ENCODE peak calls at places on chromosomes 4 and X, in ten cellular contexts. P is WTC11, B is neural crest cell, W is GM10248, O is epithelial cell of proximal tubule, H is WERI-Rb-1, A is cardiac muscle cell, U is fibroblast of mammary gland, K is gastrocnemius medialis, G is heart left ventricle. L is an unnamed sample.

GRCh38 chrX:139882299-139882698 is 50.6 kb downstream of the ATP11C start:
- DNase-seq in P (no peak), B (no peak), W (no peak), O (no peak), H (no peak), A (no peak), U (peak), K (no peak), G (no peak), L (no peak)

GRCh38 chr4:71270901-71271300 is 67.9 kb upstream of the SLC4A4 start:
- DNase-seq in P (peak), B (peak), W (no peak), O (peak), H (peak), A (peak), U (peak), K (no peak), G (no peak), L (no peak)

GRCh38 chrX:12240491-12240890 is 102.2 kb downstream of the FRMPD4 start:
- DNase-seq in P (no peak), B (no peak), W (no peak), O (no peak), H (no peak), A (no peak), U (no peak), K (no peak), G (no peak), L (no peak)

GRCh38 chrX:103607385-103608304 is at the start of gene TCEAL3:
- DNase-seq in P (peak), B (no peak), W (peak), O (no peak), H (peak), A (peak), U (peak), K (peak), G (peak), L (peak)

GRCh38 chr4:69057620-69058409 is 38.5 kb upstream of the UGT2B7 start:
- DNase-seq in P (peak), B (peak), W (peak), O (no peak), H (no peak), A (peak), U (no peak), K (no peak), G (no peak), L (no peak)

GRCh38 chrX:135389717-135390116 is 32.0 kb upstream of the SMIM10L2A start:
- DNase-seq in P (no peak), B (no peak), W (no peak), O (peak), H (no peak), A (no peak), U (peak), K (no peak), G (no peak), L (no peak)

GRCh38 chrX:100649550-100650356 is 5.8 kb downstream of the SRPX2 start:
- DNase-seq in P (peak), B (no peak), W (no peak), O (no peak), H (peak), A (peak), U (peak), K (peak), G (peak), L (peak)

GRCh38 chr4:86523333-86523732 is 70.8 kb upstream of the PTPN13 start:
- DNase-seq in P (no peak), B (no peak), W (no peak), O (no peak), H (no peak), A (no peak), U (no peak), K (no peak), G (no peak), L (no peak)

GRCh38 chr4:173883821-173884220 is 353.8 kb upstream of the HAND2 start:
- DNase-seq in P (no peak), B (no peak), W (no peak), O (no peak), H (no peak), A (no peak), U (peak), K (no peak), G (no peak), L (no peak)

GRCh38 chr4:188417181-188417580 is 277.9 kb downstream of the TRIML1 start:
- DNase-seq in P (peak), B (no peak), W (no peak), O (no peak), H (no peak), A (peak), U (no peak), K (no peak), G (no peak), L (no peak)

GRCh38 chrX:22314211-22314610 is 41.5 kb downstream of the CBLL2 start:
- DNase-seq in P (no peak), B (no peak), W (no peak), O (peak), H (no peak), A (no peak), U (peak), K (no peak), G (no peak), L (no peak)

GRCh38 chrX:16828126-16828908 is 41.8 kb downstream of the RBBP7 start:
- DNase-seq in P (no peak), B (no peak), W (no peak), O (no peak), H (no peak), A (no peak), U (peak), K (peak), G (no peak), L (no peak)

GRCh38 chr4:15488136-15488535 is 18.5 kb downstream of the CC2D2A start:
- DNase-seq in P (no peak), B (no peak), W (no peak), O (no peak), H (no peak), A (no peak), U (peak), K (no peak), G (no peak), L (no peak)

GRCh38 chr4:7831330-7831729 is 108.3 kb downstream of the AFAP1 start:
- DNase-seq in P (no peak), B (no peak), W (peak), O (no peak), H (peak), A (no peak), U (peak), K (peak), G (peak), L (no peak)

GRCh38 chr4:38641796-38642195 is 22.2 kb upstream of the KLF3 start:
- DNase-seq in P (no peak), B (no peak), W (no peak), O (no peak), H (no peak), A (no peak), U (no peak), K (no peak), G (no peak), L (no peak)

GRCh38 chr4:73662709-73663546 is 42.7 kb upstream of the RASSF6 start:
- DNase-seq in P (no peak), B (no peak), W (peak), O (no peak), H (no peak), A (no peak), U (peak), K (no peak), G (no peak), L (no peak)

GRCh38 chr4:145099653-145100052 is 1.5 kb downstream of the ABCE1 start:
- DNase-seq in P (no peak), B (no peak), W (no peak), O (no peak), H (no peak), A (no peak), U (no peak), K (no peak), G (no peak), L (no peak)

GRCh38 chr4:185096032-185096653 is 46.9 kb upstream of the SLC25A4 start:
- DNase-seq in P (no peak), B (peak), W (peak), O (no peak), H (peak), A (peak), U (peak), K (no peak), G (no peak), L (no peak)

GRCh38 chrX:78979789-78980464 is 34.7 kb downstream of the P2RY10 start:
- DNase-seq in P (no peak), B (no peak), W (peak), O (no peak), H (no peak), A (no peak), U (peak), K (no peak), G (no peak), L (no peak)

GRCh38 chr4:68498413-68499007 is 51.2 kb downstream of the TMPRSS11E start:
- DNase-seq in P (peak), B (peak), W (peak), O (peak), H (peak), A (peak), U (peak), K (peak), G (peak), L (no peak)

GRCh38 chrX:132795211-132795610 is 163.2 kb downstream of the HS6ST2 start:
- DNase-seq in P (no peak), B (no peak), W (no peak), O (no peak), H (no peak), A (peak), U (no peak), K (no peak), G (no peak), L (no peak)

GRCh38 chr4:6892190-6892908 is 17.3 kb upstream of the TBC1D14 start:
- DNase-seq in P (peak), B (peak), W (peak), O (no peak), H (peak), A (peak), U (peak), K (peak), G (peak), L (no peak)

GRCh38 chr4:56426273-56426672 is 9.1 kb downstream of the PPAT start:
- DNase-seq in P (no peak), B (no peak), W (peak), O (no peak), H (no peak), A (no peak), U (no peak), K (no peak), G (no peak), L (no peak)

GRCh38 chr4:54661686-54662085 is 3.9 kb downstream of the KIT start:
- DNase-seq in P (no peak), B (no peak), W (no peak), O (no peak), H (no peak), A (no peak), U (peak), K (no peak), G (no peak), L (no peak)

GRCh38 chr4:6471303-6472007 is 959 bp downstream of the PPP2R2C start:
- DNase-seq in P (no peak), B (no peak), W (no peak), O (no peak), H (peak), A (no peak), U (no peak), K (no peak), G (no peak), L (peak)

GRCh38 chrX:153765138-153766079 is 1.4 kb downstream of the PLXNB3 start:
- DNase-seq in P (no peak), B (peak), W (no peak), O (no peak), H (peak), A (no peak), U (no peak), K (no peak), G (peak), L (no peak)

GRCh38 chrX:19063030-19063429 is 59.2 kb downstream of the ADGRG2 start:
- DNase-seq in P (no peak), B (no peak), W (no peak), O (no peak), H (no peak), A (no peak), U (peak), K (no peak), G (no peak), L (no peak)

GRCh38 chr4:23959401-23960148 is 69.7 kb upstream of the PPARGC1A start:
- DNase-seq in P (no peak), B (no peak), W (no peak), O (no peak), H (no peak), A (no peak), U (no peak), K (no peak), G (no peak), L (no peak)

GRCh38 chr4:4386296-4386735 is 586 bp upstream of the NSG1 start:
- DNase-seq in P (peak), B (no peak), W (no peak), O (no peak), H (no peak), A (peak), U (no peak), K (no peak), G (no peak), L (no peak)

GRCh38 chrX:107978707-107979307 is 3.4 kb downstream of the TEX13B start:
- DNase-seq in P (no peak), B (no peak), W (no peak), O (no peak), H (no peak), A (peak), U (peak), K (no peak), G (no peak), L (no peak)

GRCh38 chr4:113678651-113679050 is 82.9 kb downstream of the CAMK2D start:
- DNase-seq in P (no peak), B (no peak), W (no peak), O (no peak), H (no peak), A (no peak), U (peak), K (no peak), G (no peak), L (no peak)

GRCh38 chr4:75653845-75654503 is 19.2 kb downstream of the G3BP2 start:
- DNase-seq in P (no peak), B (no peak), W (no peak), O (no peak), H (no peak), A (peak), U (peak), K (no peak), G (no peak), L (no peak)

GRCh38 chrX:86604620-86605019 is 456.4 kb downstream of the DACH2 start:
- DNase-seq in P (no peak), B (no peak), W (no peak), O (no peak), H (no peak), A (no peak), U (no peak), K (no peak), G (no peak), L (no peak)

GRCh38 chr4:7518871-7519637 is 84.3 kb upstream of the PSAPL1 start:
- DNase-seq in P (no peak), B (no peak), W (no peak), O (no peak), H (no peak), A (no peak), U (no peak), K (no peak), G (peak), L (no peak)

GRCh38 chrX:22577181-22577580 is 304.5 kb downstream of the CBLL2 start:
- DNase-seq in P (no peak), B (no peak), W (no peak), O (peak), H (no peak), A (no peak), U (peak), K (no peak), G (no peak), L (no peak)

GRCh38 chrX:1442724-1443367 is 9.9 kb downstream of the ASMTL start:
- DNase-seq in P (peak), B (no peak), W (no peak), O (no peak), H (peak), A (no peak), U (no peak), K (peak), G (peak), L (no peak)

GRCh38 chr4:8648296-8648695 is 55.7 kb downstream of the CPZ start:
- DNase-seq in P (no peak), B (no peak), W (no peak), O (no peak), H (no peak), A (no peak), U (no peak), K (no peak), G (no peak), L (no peak)

GRCh38 chr4:70734168-70734954 is 12.6 kb downstream of the RUFY3 start:
- DNase-seq in P (no peak), B (no peak), W (peak), O (no peak), H (no peak), A (peak), U (peak), K (no peak), G (no peak), L (no peak)

DNA sequence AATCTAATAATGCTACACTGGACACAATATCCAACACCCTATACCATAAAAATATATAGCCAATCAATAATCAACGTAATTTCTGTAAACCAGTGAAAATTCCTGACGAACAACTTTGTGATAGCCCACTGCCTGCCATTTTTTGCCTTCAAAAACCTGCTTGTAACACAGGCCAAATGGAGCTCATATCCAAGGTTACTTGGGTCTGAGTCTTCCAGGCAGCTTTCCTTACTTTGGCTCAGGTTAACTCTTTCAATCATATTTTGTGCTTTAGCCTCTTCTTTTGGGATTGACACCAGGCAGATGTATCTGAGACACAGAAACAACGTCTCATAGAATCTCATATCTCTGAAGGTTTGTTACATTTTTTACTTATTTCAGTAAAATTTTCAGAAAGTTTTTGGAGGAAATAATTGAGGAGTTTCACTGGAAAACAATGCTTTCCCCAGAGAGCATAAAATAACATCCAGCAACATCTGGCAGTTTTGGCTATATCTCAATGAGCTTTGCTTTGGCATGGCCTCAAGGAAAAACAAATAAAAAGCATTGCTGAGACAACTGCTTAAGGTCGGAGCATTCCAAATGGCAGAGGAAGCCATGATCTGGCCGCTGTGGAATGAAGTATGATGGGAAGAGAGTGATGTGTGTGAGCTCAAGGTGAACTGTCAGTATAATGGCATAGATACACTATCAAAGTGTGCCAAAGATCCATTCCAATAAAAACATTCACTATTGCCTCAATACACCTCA is 162.9 kb upstream of the SPIN4 start:
- DNase-seq in P (no peak), B (no peak), W (no peak), O (no peak), H (no peak), A (no peak), U (peak), K (peak), G (peak), L (no peak)
- TF ChIP-seq CTCF in P (no peak), B (no peak), W (no peak), O (no peak), H (no peak), A (no peak), U (no peak), K (no peak), G (no peak), L (no peak)

GRCh38 chrX:110145854-110146253 is 142.9 kb downstream of the TMEM164 start:
- DNase-seq in P (peak), B (peak), W (peak), O (no peak), H (no peak), A (peak), U (peak), K (no peak), G (no peak), L (no peak)

GRCh38 chrX:110145305-110145704 is 142.4 kb downstream of the TMEM164 start:
- DNase-seq in P (no peak), B (no peak), W (no peak), O (no peak), H (no peak), A (no peak), U (no peak), K (no peak), G (no peak), L (no peak)

GRCh38 chrX:110142096-110142495 is 139.2 kb downstream of the TMEM164 start:
- DNase-seq in P (no peak), B (no peak), W (no peak), O (no peak), H (no peak), A (no peak), U (peak), K (no peak), G (no peak), L (no peak)

GRCh38 chrX:110143454-110144210 is 140.7 kb downstream of the TMEM164 start:
- DNase-seq in P (no peak), B (no peak), W (no peak), O (no peak), H (no peak), A (no peak), U (no peak), K (peak), G (no peak), L (no peak)

DNA sequence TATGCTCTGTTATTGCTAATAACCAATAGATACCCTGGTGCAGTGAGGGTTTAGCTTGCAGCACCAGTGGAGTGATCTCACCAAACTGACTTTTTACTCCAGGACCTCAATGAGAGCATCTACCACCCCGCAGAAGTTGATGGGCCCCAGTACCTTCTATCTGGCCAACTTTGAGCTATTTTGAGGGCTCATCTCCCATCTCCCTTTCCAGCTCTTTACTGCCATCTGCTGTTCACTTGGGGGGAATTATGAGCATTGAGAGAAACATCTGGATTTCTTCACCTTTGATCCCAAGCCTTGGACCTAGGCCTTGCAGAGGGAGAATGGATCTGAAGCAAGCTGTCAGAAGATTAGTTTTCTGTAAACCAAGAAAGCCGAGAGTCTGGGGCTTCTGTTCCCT is 143.6 kb downstream of the TMEM164 start:
- DNase-seq in P (peak), B (peak), W (peak), O (no peak), H (peak), A (peak), U (peak), K (no peak), G (peak), L (no peak)
- TF ChIP-seq CTCF in P (no peak), B (peak), W (peak), O (peak), H (peak), A (peak), U (peak), K (peak), G (peak), L (peak)

GRCh38 chr4:83331959-83332358 is 2.7 kb downstream of the HPSE start:
- DNase-seq in P (no peak), B (no peak), W (no peak), O (no peak), H (no peak), A (no peak), U (no peak), K (no peak), G (no peak), L (no peak)

GRCh38 chr4:83326546-83326945 is 8.1 kb downstream of the HPSE start:
- DNase-seq in P (no peak), B (no peak), W (no peak), O (no peak), H (no peak), A (no peak), U (no peak), K (no peak), G (no peak), L (no peak)

GRCh38 chr4:83323136-83323535 is 11.5 kb downstream of the HPSE start:
- DNase-seq in P (no peak), B (no peak), W (no peak), O (no peak), H (no peak), A (no peak), U (no peak), K (no peak), G (no peak), L (no peak)

GRCh38 chr4:83329521-83330105 is 5.0 kb downstream of the HPSE start:
- DNase-seq in P (no peak), B (no peak), W (no peak), O (no peak), H (no peak), A (no peak), U (peak), K (no peak), G (no peak), L (no peak)

GRCh38 chr4:83328486-83328885 is 6.2 kb downstream of the HPSE start:
- DNase-seq in P (peak), B (no peak), W (no peak), O (no peak), H (peak), A (no peak), U (no peak), K (no peak), G (no peak), L (no peak)
- TF ChIP-seq CTCF in P (no peak), B (peak), W (no peak), O (peak), H (peak), A (peak), U (no peak), K (no peak), G (no peak), L (no peak)

DNA sequence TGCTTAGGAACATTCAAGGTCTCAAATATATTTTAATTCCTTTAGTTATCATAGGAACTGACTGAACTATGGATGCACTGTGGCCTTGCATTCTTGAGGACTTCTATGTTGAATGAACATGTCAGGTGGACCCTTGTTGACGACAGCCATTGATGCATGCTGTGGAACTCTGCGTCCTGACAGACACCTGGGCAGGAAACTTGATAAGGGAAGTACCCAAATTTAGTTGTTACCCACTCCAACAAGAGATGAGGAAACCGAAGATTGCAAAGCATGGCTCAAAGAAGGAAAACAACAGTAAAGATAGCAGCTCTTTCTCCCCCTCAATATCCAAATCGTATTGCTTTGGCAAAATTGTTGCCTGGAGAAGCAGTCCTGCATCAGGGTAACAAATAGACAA is 540.0 kb upstream of the NR3C2 start:
- DNase-seq in P (no peak), B (no peak), W (no peak), O (no peak), H (no peak), A (no peak), U (no peak), K (no peak), G (no peak), L (no peak)
- TF ChIP-seq CTCF in P (no peak), B (no peak), W (no peak), O (no peak), H (no peak), A (no peak), U (no peak), K (no peak), G (no peak), L (no peak)